ENCODE peak calls at places on chromosome 18, in five cellular contexts. J, V, F, H and X are unnamed samples.

GRCh38 chr18:45801396-45802004 is 24.0 kb upstream of the SIGLEC15 start:
- DNase-seq in J (no peak), V (no peak), F (no peak), H (no peak), X (no peak)

GRCh38 chr18:43022874-43023273 is 92.6 kb downstream of the RIT2 start:
- DNase-seq in J (no peak), V (no peak), F (no peak), H (no peak), X (no peak)

GRCh38 chr18:45050712-45051639 is 370.3 kb downstream of the SETBP1 start:
- DNase-seq in J (peak; percentile 6), V (no peak), F (no peak), H (no peak), X (no peak)

GRCh38 chr18:79856119-79857080 is 58.7 kb downstream of the KCNG2 start:
- DNase-seq in J (peak; percentile 10), V (peak; percentile 78), F (no peak), H (no peak), X (peak; percentile 29)

GRCh38 chr18:12102136-12102842 is 8.6 kb downstream of the ANKRD62 start:
- DNase-seq in J (no peak), V (no peak), F (no peak), H (no peak), X (no peak)

GRCh38 chr18:79876497-79876896 is 75.0 kb downstream of the SLC66A2 start:
- DNase-seq in J (no peak), V (no peak), F (no peak), H (no peak), X (no peak)

GRCh38 chr18:79405781-79406575 is 10.2 kb downstream of the NFATC1 start:
- DNase-seq in J (no peak), V (no peak), F (no peak), H (peak; percentile 88), X (no peak)

GRCh38 chr18:59300676-59301285 is 17.7 kb downstream of the CPLX4 start:
- DNase-seq in J (no peak), V (no peak), F (no peak), H (no peak), X (no peak)

GRCh38 chr18:69935319-69936190 is 12.1 kb downstream of the CD226 start:
- DNase-seq in J (no peak), V (no peak), F (no peak), H (peak; percentile 81), X (no peak)

GRCh38 chr18:10274327-10274726 is 180.1 kb upstream of the APCDD1 start:
- DNase-seq in J (no peak), V (no peak), F (no peak), H (no peak), X (no peak)

GRCh38 chr18:79945118-79946042 is 6.1 kb downstream of the SLC66A2 start:
- DNase-seq in J (no peak), V (no peak), F (no peak), H (no peak), X (no peak)

GRCh38 chr18:57008001-57008686 is 138.7 kb upstream of the BOD1L2 start:
- DNase-seq in J (no peak), V (no peak), F (no peak), H (no peak), X (no peak)

GRCh38 chr18:70931942-70932814 is 643.3 kb downstream of the SOCS6 start:
- DNase-seq in J (no peak), V (peak; percentile 76), F (no peak), H (no peak), X (no peak)

GRCh38 chr18:79584491-79585394 is 94.9 kb upstream of the CTDP1 start:
- DNase-seq in J (no peak), V (no peak), F (no peak), H (no peak), X (no peak)

GRCh38 chr18:60322591-60322990 is 50.0 kb downstream of the MC4R start:
- DNase-seq in J (no peak), V (no peak), F (no peak), H (no peak), X (no peak)

GRCh38 chr18:26309283-26309682 is 83.0 kb downstream of the TAF4B start:
- DNase-seq in J (peak; percentile 3), V (no peak), F (no peak), H (no peak), X (no peak)

GRCh38 chr18:32480581-32480980 is 9.9 kb upstream of the GAREM1 start:
- DNase-seq in J (no peak), V (no peak), F (no peak), H (no peak), X (no peak)

GRCh38 chr18:79900610-79901570 is 50.6 kb downstream of the SLC66A2 start:
- DNase-seq in J (no peak), V (no peak), F (no peak), H (no peak), X (no peak)

DNA sequence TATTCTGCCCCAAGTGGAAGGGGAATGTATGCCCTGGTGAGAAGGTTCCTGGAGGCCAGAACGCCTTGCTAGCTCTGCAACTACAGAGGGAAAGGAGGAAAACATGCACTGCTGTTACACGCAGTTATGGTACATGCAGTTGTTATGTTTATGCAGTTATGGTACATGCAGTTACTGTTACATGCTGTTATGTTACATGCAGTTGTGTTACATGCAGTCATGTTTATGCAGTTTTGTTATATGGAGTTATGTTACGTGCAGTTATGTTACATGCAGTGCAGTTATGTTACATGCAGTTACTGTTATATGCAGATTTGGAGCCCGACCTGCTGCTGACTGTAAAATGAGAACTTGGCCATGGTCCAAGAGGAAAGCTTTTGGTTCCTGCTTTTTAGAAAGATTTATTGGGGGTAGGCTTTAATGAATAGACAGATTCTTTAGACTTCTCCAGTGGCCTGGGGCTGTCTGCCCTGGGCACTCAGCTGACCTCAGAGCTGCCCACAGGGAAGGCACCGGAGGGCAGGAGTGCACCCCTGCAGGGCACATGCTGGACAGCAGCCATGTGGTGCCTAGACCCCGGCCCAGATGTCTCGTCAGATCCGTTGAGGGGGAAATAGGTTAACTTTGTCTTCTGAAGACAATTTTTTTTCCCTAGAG is 84.2 kb downstream of the LDLRAD4 start:
- DNase-seq in J (no peak), V (peak; percentile 57), F (no peak), H (no peak), X (no peak)
- H3K4me1 ChIP-seq in J (no peaks in the 10 kb centered on the region), V (peaks cover 10% of the 10 kb centered on the region), F (peaks cover 26% of the 10 kb centered on the region), H (no peaks in the 10 kb centered on the region), X (no peaks in the 10 kb centered on the region)

GRCh38 chr18:77045682-77046081 is 86.9 kb downstream of the MBP start:
- DNase-seq in J (no peak), V (no peak), F (no peak), H (no peak), X (no peak)
- H3K4me3 ChIP-seq in J (no peak overlapping the region), V (no peak overlapping the region), F (no peak overlapping the region), H (no peak overlapping the region), X (no peak overlapping the region)

GRCh38 chr18:36576339-36576738 is 252.5 kb downstream of the TPGS2 start:
- DNase-seq in J (no peak), V (no peak), F (no peak), H (no peak), X (no peak)

GRCh38 chr18:36580266-36580665 is 248.5 kb downstream of the TPGS2 start:
- DNase-seq in J (no peak), V (no peak), F (peak; percentile 28), H (no peak), X (no peak)

GRCh38 chr18:36580874-36581750 is 247.7 kb downstream of the TPGS2 start:
- DNase-seq in J (no peak), V (no peak), F (no peak), H (no peak), X (no peak)

GRCh38 chr18:36579311-36579710 is 249.5 kb downstream of the TPGS2 start:
- DNase-seq in J (no peak), V (no peak), F (no peak), H (no peak), X (no peak)

GRCh38 chr18:36578871-36579270 is 249.9 kb downstream of the TPGS2 start:
- DNase-seq in J (no peak), V (no peak), F (no peak), H (no peak), X (no peak)
- H3K27ac ChIP-seq in J (no peak overlapping the region), V (no peak overlapping the region), F (peak overlapping the region; percentile 9), H (no peak overlapping the region), X (no peak overlapping the region)

DNA sequence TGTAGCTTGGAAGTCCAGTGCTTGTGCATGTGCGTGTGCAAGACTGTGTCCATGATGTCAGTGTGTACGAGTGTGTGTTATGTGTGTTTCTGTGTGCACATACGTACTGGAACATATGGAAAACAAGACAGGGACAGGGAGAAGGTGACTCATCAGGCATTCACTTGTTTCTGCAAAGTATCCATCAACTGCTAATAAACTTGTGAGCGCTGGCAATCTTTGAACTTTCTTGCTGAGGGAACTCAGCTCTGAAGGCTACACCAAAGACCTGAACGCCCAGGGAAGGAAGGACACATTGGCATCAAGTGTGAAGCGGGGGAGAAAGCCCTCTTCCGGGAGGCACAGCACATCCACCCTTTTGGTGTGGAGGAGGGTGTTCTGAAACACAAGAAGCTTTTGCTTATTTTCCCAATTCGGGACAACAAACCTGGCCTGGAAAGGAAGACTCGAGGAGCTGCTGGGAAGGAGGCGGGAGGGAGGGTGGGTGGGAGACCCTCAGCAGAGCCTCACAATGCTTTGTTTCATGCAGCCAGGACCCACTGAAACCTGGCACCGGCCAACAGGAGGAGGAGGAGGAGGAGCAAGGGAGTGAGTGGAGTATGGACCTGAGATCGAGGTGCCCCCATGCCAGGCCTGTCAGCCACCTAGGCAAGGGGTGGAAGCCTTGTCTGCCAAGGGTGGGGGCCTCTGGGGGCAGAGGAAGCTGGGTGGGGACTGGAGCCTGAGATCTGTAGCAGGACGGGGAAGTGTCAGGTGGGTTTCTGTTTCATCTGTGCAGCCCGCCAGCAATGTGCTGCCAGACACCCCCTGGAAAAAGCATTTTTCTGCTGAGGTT is 26.8 kb downstream of the SMAD7 start:
- DNase-seq in J (no peak), V (peak; percentile 63), F (no peak), H (no peak), X (no peak)
- H3K4me1 ChIP-seq in J (peaks cover 99% of the 10 kb centered on the region), V (peaks cover 64% of the 10 kb centered on the region), F (peaks cover 57% of the 10 kb centered on the region), H (peaks cover 63% of the 10 kb centered on the region), X (peaks cover 5% of the 10 kb centered on the region)

GRCh38 chr18:58247363-58247834 is 203.4 kb downstream of the NEDD4L start:
- DNase-seq in J (no peak), V (no peak), F (no peak), H (no peak), X (no peak)
- H3K4me3 ChIP-seq in J (no peak overlapping the region), V (no peak overlapping the region), F (peak overlapping the region; percentile 48), H (no peak overlapping the region), X (no peak overlapping the region)

GRCh38 chr18:75010260-75010659 is 198.7 kb downstream of the PTGR3 start:
- DNase-seq in J (no peak), V (no peak), F (no peak), H (no peak), X (no peak)

GRCh38 chr18:75010725-75011124 is 198.2 kb downstream of the PTGR3 start:
- DNase-seq in J (no peak), V (no peak), F (no peak), H (no peak), X (no peak)

GRCh38 chr18:75016025-75016717 is 192.8 kb downstream of the PTGR3 start:
- DNase-seq in J (no peak), V (no peak), F (no peak), H (no peak), X (no peak)
- H3K27ac ChIP-seq in J (no peak overlapping the region), V (no peak overlapping the region), F (no peak overlapping the region), H (no peak overlapping the region), X (no peak overlapping the region)

GRCh38 chr18:9109523-9109922 is 7.0 kb downstream of the NDUFV2 start:
- DNase-seq in J (no peak), V (no peak), F (no peak), H (no peak), X (no peak)
- H3K4me1 ChIP-seq in J (peaks cover 43% of the 10 kb centered on the region), V (peaks cover 22% of the 10 kb centered on the region), F (peaks cover 91% of the 10 kb centered on the region), H (peaks cover 47% of the 10 kb centered on the region), X (peaks cover 3% of the 10 kb centered on the region)